ENCODE peak calls at places on chromosomes 11 and 22, in six cellular contexts. N is ELR, Z is globus pallidus, S is GM23248, V is fibroblast of mammary gland, O is sciatic nerve. C is an unnamed sample.

GRCh38 chr11:28343304-28344233 is 235.4 kb downstream of the METTL15 start:
- DNase-seq in N (peak; percentile 84), Z (no peak), S (peak; percentile 81), V (peak; percentile 86), O (no peak), C (no peak)

GRCh38 chr11:116376547-116376946 is 396.2 kb downstream of the BUD13 start:
- DNase-seq in N (no peak), Z (no peak), S (no peak), V (no peak), O (no peak), C (no peak)

GRCh38 chr11:66882540-66882939 is 25.7 kb downstream of the LRFN4 start:
- DNase-seq in N (no peak), Z (peak; percentile 74), S (no peak), V (no peak), O (no peak), C (no peak)

GRCh38 chr11:73209892-73210291 is 8.2 kb upstream of the P2RY2 start:
- DNase-seq in N (no peak), Z (no peak), S (no peak), V (no peak), O (no peak), C (no peak)

GRCh38 chr22:50014655-50015401 is 2.3 kb upstream of the IL17REL start:
- DNase-seq in N (no peak), Z (no peak), S (no peak), V (no peak), O (no peak), C (no peak)

GRCh38 chr11:69605737-69606526 is 35.0 kb upstream of the CCND1 start:
- DNase-seq in N (no peak), Z (no peak), S (no peak), V (no peak), O (no peak), C (no peak)

GRCh38 chr11:95098826-95099225 is 9.2 kb downstream of the ENDOD1 start:
- DNase-seq in N (no peak), Z (no peak), S (no peak), V (no peak), O (no peak), C (no peak)

GRCh38 chr22:42632096-42632495 is 8.3 kb downstream of the ATP5MGL start:
- DNase-seq in N (no peak), Z (no peak), S (peak; percentile 65), V (no peak), O (no peak), C (no peak)

GRCh38 chr11:1669546-1670218 is 27.3 kb upstream of the KRTAP5-6 start:
- DNase-seq in N (no peak), Z (peak; percentile 52), S (no peak), V (no peak), O (no peak), C (no peak)

GRCh38 chr11:131392528-131393255 is 22.3 kb downstream of the NTM start:
- DNase-seq in N (peak; percentile 18), Z (peak; percentile 55), S (peak; percentile 12), V (peak; percentile 13), O (no peak), C (no peak)

GRCh38 chr11:76823481-76824028 is 37.2 kb upstream of the ACER3 start:
- DNase-seq in N (peak; percentile 98), Z (no peak), S (peak; percentile 81), V (peak; percentile 79), O (no peak), C (no peak)

GRCh38 chr11:109371444-109372176 is 50.4 kb upstream of the C11orf87 start:
- DNase-seq in N (peak; percentile 8), Z (no peak), S (peak; percentile 24), V (peak; percentile 6), O (no peak), C (no peak)

GRCh38 chr11:3959015-3959917 is 103.8 kb downstream of the STIM1 start:
- DNase-seq in N (peak; percentile 83), Z (no peak), S (peak; percentile 89), V (peak; percentile 86), O (no peak), C (no peak)

GRCh38 chr11:73980001-73980960 is 2.4 kb downstream of the UCP2 start:
- DNase-seq in N (no peak), Z (no peak), S (no peak), V (no peak), O (peak; percentile 51), C (peak; percentile 60)

GRCh38 chr11:117134431-117134830 is 9.7 kb upstream of the PAFAH1B2 start:
- DNase-seq in N (no peak), Z (no peak), S (no peak), V (no peak), O (no peak), C (no peak)

GRCh38 chr11:13107544-13108044 is 98.5 kb downstream of the RASSF10 start:
- DNase-seq in N (no peak), Z (no peak), S (no peak), V (no peak), O (no peak), C (no peak)

GRCh38 chr22:36585841-36586240 is 56.9 kb upstream of the EIF3D start:
- DNase-seq in N (peak; percentile 73), Z (no peak), S (peak; percentile 47), V (no peak), O (no peak), C (no peak)

GRCh38 chr22:25488244-25489020 is 76.0 kb upstream of the GRK3 start:
- DNase-seq in N (peak; percentile 50), Z (no peak), S (peak; percentile 93), V (peak; percentile 76), O (peak; percentile 77), C (peak; percentile 87)

GRCh38 chr11:8709002-8709672 is 26.5 kb downstream of the RPL27A start:
- DNase-seq in N (no peak), Z (peak; percentile 28), S (peak; percentile 58), V (peak; percentile 90), O (peak; percentile 95), C (no peak)

GRCh38 chr11:84261707-84262106 is 975.5 kb upstream of the CCDC90B start:
- DNase-seq in N (no peak), Z (no peak), S (no peak), V (peak; percentile 18), O (no peak), C (no peak)

GRCh38 chr22:22578702-22579424 is 19.8 kb upstream of the PRAME start:
- DNase-seq in N (peak; percentile 23), Z (no peak), S (peak; percentile 74), V (peak; percentile 82), O (no peak), C (no peak)

GRCh38 chr11:134565343-134565891 is 153.4 kb upstream of the B3GAT1 start:
- DNase-seq in N (no peak), Z (no peak), S (no peak), V (peak; percentile 1), O (no peak), C (no peak)

GRCh38 chr11:41461057-41461681 is 1.7 kb upstream of the LRRC4C start:
- DNase-seq in N (peak; percentile 5), Z (no peak), S (peak; percentile 13), V (peak; percentile 6), O (no peak), C (no peak)

GRCh38 chr22:19360300-19360792 is 68.8 kb upstream of the CLTCL1 start:
- DNase-seq in N (no peak), Z (no peak), S (no peak), V (no peak), O (no peak), C (no peak)

GRCh38 chr11:119829407-119829806 is 100.4 kb upstream of the NECTIN1 start:
- DNase-seq in N (no peak), Z (no peak), S (no peak), V (no peak), O (no peak), C (no peak)

GRCh38 chr11:123481647-123482046 is 51.6 kb downstream of the GRAMD1B start:
- DNase-seq in N (no peak), Z (no peak), S (no peak), V (no peak), O (no peak), C (no peak)

GRCh38 chr22:19959043-19959586 is 17.5 kb upstream of the TXNRD2 start:
- DNase-seq in N (no peak), Z (no peak), S (peak; percentile 77), V (peak; percentile 66), O (peak; percentile 90), C (no peak)

GRCh38 chr11:61919841-61920631 is 2.7 kb upstream of the RAB3IL1 start:
- DNase-seq in N (no peak), Z (no peak), S (no peak), V (no peak), O (no peak), C (no peak)

GRCh38 chr11:1573847-1574255 is 1.8 kb upstream of the DUSP8 start:
- DNase-seq in N (no peak), Z (no peak), S (no peak), V (no peak), O (peak; percentile 63), C (no peak)

GRCh38 chr11:84193706-84194105 is 907.5 kb upstream of the CCDC90B start:
- DNase-seq in N (no peak), Z (no peak), S (no peak), V (no peak), O (no peak), C (no peak)

GRCh38 chr11:71537537-71537936 is 288 bp upstream of the KRTAP5-8 start:
- DNase-seq in N (no peak), Z (no peak), S (no peak), V (no peak), O (no peak), C (no peak)

GRCh38 chr11:41446566-41446965 is 12.9 kb downstream of the LRRC4C start:
- DNase-seq in N (no peak), Z (no peak), S (no peak), V (no peak), O (no peak), C (no peak)

GRCh38 chr22:50034126-50035081 is 21.8 kb upstream of the IL17REL start:
- DNase-seq in N (peak; percentile 35), Z (no peak), S (no peak), V (peak; percentile 24), O (no peak), C (no peak)

C was measured in T-helper 2 cell treated with Interferon-gamma antibody and Interleukin-4, amounts not matched to agents 5 μg/mL and 100 μg/mL, for 36 hours.